ENCODE peak calls at places on chromosomes 13 and 19, in seven cellular contexts. R is progenitor cell of endocrine pancreas, V is cardiac muscle cell, L is lower leg skin, Z is fibroblast of lung, X is nephron progenitor cell, K is cardiac fibroblast. F is an unnamed sample.

GRCh38 chr13:94987869-94988268 is 275.5 kb upstream of the SOX21 start:
- DNase-seq in L (no peak), X (no peak), R (no peak), K (no peak), Z (no peak), V (no peak), F (no peak)

GRCh38 chr13:112066624-112067004 is 335 bp upstream of the SOX1 start:
- DNase-seq in X (peak; percentile 82), Z (peak; percentile 49), K (peak; percentile 27), R (no peak), L (peak; percentile 35), V (peak; percentile 58), F (no peak)

GRCh38 chr19:5141278-5141925 is 172.5 kb downstream of the KDM4B start:
- DNase-seq in L (no peak), R (no peak), X (no peak), K (peak; percentile 30), V (peak; percentile 50), Z (peak; percentile 92), F (no peak)

GRCh38 chr13:31943591-31943990 is 88.0 kb upstream of the FRY start:
- DNase-seq in R (no peak), K (no peak), X (no peak), V (no peak), L (no peak), Z (no peak), F (no peak)

GRCh38 chr19:4288091-4288777 is 9.2 kb downstream of the SHD start:
- DNase-seq in L (no peak), X (no peak), V (no peak), Z (no peak), K (no peak), R (no peak), F (no peak)

GRCh38 chr13:92716749-92717148 is 509.9 kb upstream of the GPC6 start:
- DNase-seq in Z (peak; percentile 21), X (no peak), R (no peak), L (no peak), V (peak; percentile 55), K (peak; percentile 45), F (no peak)

GRCh38 chr13:95199896-95200295 is 101.4 kb downstream of the ABCC4 start:
- DNase-seq in R (no peak), L (no peak), K (no peak), Z (no peak), X (no peak), V (no peak), F (no peak)

GRCh38 chr19:21092107-21092506 is 10.1 kb downstream of the ZNF714 start:
- DNase-seq in X (no peak), L (no peak), R (no peak), V (peak; percentile 71), K (peak; percentile 71), Z (peak; percentile 64), F (no peak)

GRCh38 chr13:80131204-80131603 is 209.7 kb downstream of the SPRY2 start:
- DNase-seq in V (peak; percentile 82), Z (peak; percentile 69), L (peak; percentile 23), R (peak; percentile 20), X (peak; percentile 77), K (peak; percentile 81), F (peak; percentile 41)

GRCh38 chr19:3061214-3062161 is 807 bp downstream of the TLE5 start:
- DNase-seq in V (peak; percentile 60), X (no peak), R (no peak), Z (peak; percentile 42), K (peak; percentile 61), L (no peak), F (peak; percentile 20)

GRCh38 chr19:16777811-16778210 is 51.4 kb upstream of the SIN3B start:
- DNase-seq in Z (no peak), L (no peak), R (no peak), X (no peak), V (no peak), K (no peak), F (no peak)

GRCh38 chr13:42832341-42833153 is 51.2 kb downstream of the FAM216B start:
- DNase-seq in Z (peak; percentile 95), X (no peak), R (no peak), K (peak; percentile 88), L (no peak), V (peak; percentile 90), F (no peak)

GRCh38 chr13:30453727-30454126 is 12.0 kb downstream of the HMGB1 start:
- DNase-seq in R (no peak), X (no peak), V (peak; percentile 24), Z (no peak), L (no peak), K (no peak), F (no peak)

GRCh38 chr13:35470671-35471465 is 5.6 kb downstream of the MAB21L1 start:
- DNase-seq in V (peak; percentile 48), L (no peak), R (peak; percentile 23), K (peak; percentile 39), Z (peak; percentile 39), X (peak; percentile 65), F (no peak)

GRCh38 chr19:13146763-13147563 is 3.2 kb downstream of the STX10 start:
- DNase-seq in K (peak; percentile 57), R (no peak), X (no peak), V (peak; percentile 61), Z (no peak), L (no peak), F (peak; percentile 69)

GRCh38 chr19:2469102-2469914 is 6.6 kb upstream of the GADD45B start:
- DNase-seq in R (no peak), V (peak; percentile 71), K (peak; percentile 73), X (no peak), L (no peak), Z (peak; percentile 87), F (peak; percentile 24)

GRCh38 chr13:83577183-83577582 is 305.1 kb downstream of the SLITRK1 start:
- DNase-seq in R (no peak), X (no peak), V (no peak), K (no peak), Z (no peak), L (no peak), F (no peak)

GRCh38 chr13:110379358-110379757 is 72.3 kb downstream of the COL4A2 start:
- DNase-seq in K (no peak), R (no peak), X (no peak), V (no peak), L (no peak), Z (no peak), F (no peak)

GRCh38 chr19:2394669-2395292 is 32.6 kb downstream of the TIMM13 start:
- DNase-seq in R (no peak), Z (no peak), X (no peak), K (no peak), L (no peak), V (no peak), F (no peak)

GRCh38 chr19:2136796-2137195 is 14.6 kb downstream of the AP3D1 start:
- DNase-seq in K (no peak), L (no peak), Z (no peak), R (no peak), V (no peak), X (no peak), F (no peak)

GRCh38 chr19:47232422-47233211 is 1.6 kb upstream of the BBC3 start:
- DNase-seq in X (no peak), L (no peak), R (no peak), K (peak; percentile 52), V (peak; percentile 56), Z (peak; percentile 79), F (peak; percentile 63)

GRCh38 chr19:2856457-2857055 is 10.6 kb upstream of the ZNF556 start:
- DNase-seq in L (no peak), R (no peak), V (no peak), Z (no peak), X (no peak), K (no peak), F (no peak)

GRCh38 chr19:8216357-8216756 is 7.2 kb downstream of the CERS4 start:
- DNase-seq in R (no peak), V (no peak), L (no peak), X (no peak), Z (no peak), K (no peak), F (no peak)

DNA sequence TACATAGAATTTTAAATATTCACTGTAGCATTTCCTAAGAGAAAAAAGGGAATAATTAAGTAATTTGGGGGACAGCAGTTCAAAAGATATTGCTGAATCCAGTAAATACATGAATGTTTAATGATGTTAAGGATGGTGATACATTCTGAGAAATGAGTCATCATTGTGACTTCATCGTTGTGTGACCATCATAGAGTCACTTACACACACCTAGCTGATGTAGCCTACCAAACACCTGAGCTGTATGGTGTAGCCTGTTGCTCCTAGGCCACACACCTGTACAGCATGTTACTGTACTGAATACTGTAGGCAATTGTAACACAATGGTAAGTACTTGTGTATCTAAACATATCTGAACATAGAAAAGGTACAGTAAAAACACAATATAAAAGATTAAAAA is 34.8 kb downstream of the ATP7B start:
- DNase-seq in K (no peak), R (no peak), Z (no peak), L (no peak), X (no peak), V (no peak), F (no peak)
- TF ChIP-seq CTCF in K (no peak), R (no peak), Z (no peak), L (no peak), X (no peak), V (no peak), F (no peak)

GRCh38 chr19:40933025-40933424 is 51.0 kb upstream of the CYP2A7 start:
- DNase-seq in Z (no peak), R (no peak), V (peak; percentile 30), L (no peak), X (no peak), K (no peak), F (no peak)
- TF ChIP-seq CTCF in Z (no peak), R (no peak), V (peak; percentile 17), L (no peak), X (no peak), K (peak; percentile 19), F (no peak)

DNA sequence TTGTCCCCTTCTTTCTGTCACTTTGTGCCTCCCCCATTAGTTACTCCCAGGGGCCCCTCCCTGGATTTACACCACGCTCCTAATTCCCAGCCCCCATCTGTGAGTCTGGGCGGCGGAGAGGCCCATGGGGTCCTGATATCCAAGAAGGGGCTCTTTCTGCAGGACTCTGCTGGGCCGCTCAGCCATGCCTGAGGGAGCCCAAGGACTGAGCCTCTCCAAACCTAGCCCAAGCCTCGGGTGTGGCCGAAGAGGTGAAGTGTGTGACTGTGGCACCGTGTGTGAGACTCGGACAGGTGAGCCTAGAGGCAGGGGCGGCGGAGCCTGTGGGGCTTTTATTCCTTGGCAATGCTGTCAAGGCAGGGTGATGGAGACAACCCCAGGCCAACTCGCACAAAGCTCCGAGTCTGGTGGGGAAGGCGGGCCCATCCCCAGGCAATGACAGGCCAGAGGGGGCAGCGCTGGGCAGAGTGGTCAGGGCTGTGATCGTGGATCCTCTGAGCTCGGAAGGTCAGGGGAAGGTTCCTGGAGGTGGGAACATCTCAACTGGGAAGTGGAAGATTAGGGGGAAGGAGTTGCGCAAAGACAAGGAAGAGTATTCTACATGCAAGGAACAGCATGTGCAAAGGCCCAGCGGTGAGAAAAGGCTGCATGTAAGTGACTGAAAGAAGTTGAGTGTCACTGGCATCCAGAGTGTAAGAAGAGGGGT is 1.6 kb downstream of the PLEKHG2 start:
- DNase-seq in Z (no peak), R (no peak), L (peak; percentile 42), K (peak; percentile 43), V (no peak), X (peak; percentile 53), F (peak; percentile 60)
- TF ChIP-seq CTCF in Z (peak; percentile 20), R (peak; percentile 9), L (no peak), K (peak; percentile 34), V (peak; percentile 30), X (no peak), F (peak; percentile 23)

DNA sequence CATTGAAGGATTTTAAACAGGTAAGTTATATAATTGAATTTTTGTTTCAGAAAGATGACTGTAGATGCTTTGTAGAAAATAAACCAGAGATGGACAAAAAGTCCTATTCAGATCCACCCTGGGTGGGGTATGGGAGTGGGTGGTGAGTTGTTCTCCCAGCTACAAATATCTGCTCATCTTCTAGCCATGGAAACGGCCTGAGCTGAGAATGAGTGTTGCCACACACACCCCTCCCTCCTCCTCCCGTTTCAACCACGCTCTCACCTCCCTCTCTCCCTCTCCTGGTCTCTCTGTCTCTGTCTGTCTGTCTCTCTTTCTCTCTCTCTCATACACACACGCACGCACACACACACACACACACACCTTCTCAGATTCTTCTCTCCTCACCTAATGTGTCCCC is 26.4 kb downstream of the SERTM1 start:
- DNase-seq in R (no peak), V (no peak), X (no peak), Z (no peak), L (no peak), K (no peak), F (no peak)
- TF ChIP-seq CTCF in R (no peak), V (no peak), X (no peak), Z (no peak), L (no peak), K (no peak), F (no peak)

F was measured in Calu3.